ENCODE peak calls at places on chromosomes 6 and 20, in six cellular contexts. F is A549, I is K562, V is HepG2, N is GM12878, H is endothelial cell of umbilical vein. Q is an unnamed sample.

GRCh38 chr6:35955970-35956369 is 35.1 kb upstream of the SRPK1 start:
- DNase-seq in F (no peak), I (no peak), V (no peak), N (no peak), H (no peak), Q (peak; percentile 21)

GRCh38 chr20:20085071-20085470 is 32.7 kb downstream of the CFAP61 start:
- DNase-seq in F (no peak), I (no peak), V (no peak), N (no peak), H (no peak), Q (no peak)

GRCh38 chr6:159946912-159947311 is 22.0 kb upstream of the IGF2R start:
- DNase-seq in F (no peak), I (no peak), V (no peak), N (no peak), H (no peak), Q (no peak)

GRCh38 chr6:47484616-47485015 is 7.0 kb downstream of the CD2AP start:
- DNase-seq in F (no peak), I (no peak), V (no peak), N (no peak), H (no peak), Q (no peak)

GRCh38 chr20:61674688-61675087 is 391.0 kb downstream of the TAF4 start:
- DNase-seq in F (no peak), I (no peak), V (no peak), N (no peak), H (no peak), Q (no peak)

GRCh38 chr6:118710616-118711015 is 59.2 kb upstream of the CEP85L start:
- DNase-seq in F (no peak), I (no peak), V (no peak), N (no peak), H (no peak), Q (no peak)

GRCh38 chr6:150289454-150290071 is 79.2 kb upstream of the IYD start:
- DNase-seq in F (no peak), I (no peak), V (no peak), N (no peak), H (no peak), Q (no peak)

GRCh38 chr6:24930386-24930785 is 5.4 kb downstream of the RIPOR2 start:
- DNase-seq in F (no peak), I (no peak), V (no peak), N (no peak), H (peak; percentile 44), Q (no peak)

GRCh38 chr6:109526905-109527628 is 44.0 kb upstream of the ZBTB24 start:
- DNase-seq in F (peak; percentile 63), I (peak; percentile 62), V (peak; percentile 65), N (peak; percentile 28), H (peak; percentile 67), Q (peak; percentile 79)

GRCh38 chr6:170052991-170053821 is 237.7 kb downstream of the DLL1 start:
- DNase-seq in F (no peak), I (no peak), V (no peak), N (no peak), H (no peak), Q (no peak)

GRCh38 chr6:28896505-28897392 is 27.0 kb downstream of the TRIM27 start:
- DNase-seq in F (peak; percentile 74), I (peak; percentile 78), V (peak; percentile 89), N (no peak), H (peak; percentile 75), Q (peak; percentile 79)

GRCh38 chr6:123745877-123746276 is 57.8 kb upstream of the NKAIN2 start:
- DNase-seq in F (no peak), I (no peak), V (no peak), N (no peak), H (peak; percentile 3), Q (no peak)

GRCh38 chr20:53952528-53953096 is 117.8 kb downstream of the BCAS1 start:
- DNase-seq in F (no peak), I (no peak), V (no peak), N (no peak), H (no peak), Q (no peak)

GRCh38 chr6:90288404-90288803 is 8.2 kb downstream of the BACH2 start:
- DNase-seq in F (no peak), I (no peak), V (no peak), N (no peak), H (no peak), Q (peak; percentile 18)

GRCh38 chr6:17027441-17027840 is 74.4 kb upstream of the STMND1 start:
- DNase-seq in F (no peak), I (no peak), V (no peak), N (no peak), H (peak; percentile 66), Q (no peak)

GRCh38 chr6:16739329-16739801 is 21.9 kb downstream of the ATXN1 start:
- DNase-seq in F (no peak), I (no peak), V (peak; percentile 29), N (no peak), H (no peak), Q (no peak)

GRCh38 chr6:1082040-1082935 is 229.6 kb upstream of the FOXQ1 start:
- DNase-seq in F (no peak), I (no peak), V (no peak), N (no peak), H (peak; percentile 2), Q (peak; percentile 19)

GRCh38 chr20:16846011-16846410 is 97.9 kb downstream of the OTOR start:
- DNase-seq in F (no peak), I (no peak), V (no peak), N (no peak), H (no peak), Q (no peak)

GRCh38 chr6:170174124-170174770 is 116.6 kb downstream of the DLL1 start:
- DNase-seq in F (no peak), I (no peak), V (no peak), N (no peak), H (no peak), Q (no peak)

GRCh38 chr20:33679758-33680485 is 5.7 kb upstream of the NECAB3 start:
- DNase-seq in F (no peak), I (no peak), V (no peak), N (peak; percentile 47), H (no peak), Q (no peak)

GRCh38 chr6:137016366-137016765 is 28.4 kb downstream of the IL20RA start:
- DNase-seq in F (no peak), I (no peak), V (no peak), N (no peak), H (no peak), Q (no peak)

GRCh38 chr20:59525500-59526241 is 78.7 kb upstream of the PHACTR3 start:
- DNase-seq in F (peak; percentile 43), I (peak; percentile 62), V (peak; percentile 59), N (no peak), H (peak; percentile 52), Q (peak; percentile 56)

GRCh38 chr6:143333081-143333480 is 117.4 kb downstream of the ADAT2 start:
- DNase-seq in F (peak; percentile 10), I (no peak), V (no peak), N (no peak), H (no peak), Q (no peak)

GRCh38 chr6:109695468-109695867 is 4.4 kb downstream of the FIG4 start:
- DNase-seq in F (peak; percentile 24), I (no peak), V (peak; percentile 41), N (no peak), H (peak; percentile 26), Q (no peak)

GRCh38 chr6:1325471-1326309 is 13.8 kb downstream of the FOXQ1 start:
- DNase-seq in F (peak; percentile 93), I (no peak), V (peak; percentile 99), N (no peak), H (no peak), Q (peak; percentile 90)

GRCh38 chr6:164016056-164016455 is 601.5 kb downstream of the QKI start:
- DNase-seq in F (no peak), I (no peak), V (no peak), N (no peak), H (no peak), Q (no peak)

GRCh38 chr6:164014716-164015484 is 600.4 kb downstream of the QKI start:
- DNase-seq in F (no peak), I (no peak), V (no peak), N (no peak), H (no peak), Q (no peak)

GRCh38 chr6:164010446-164011071 is 596.0 kb downstream of the QKI start:
- DNase-seq in F (no peak), I (no peak), V (no peak), N (no peak), H (no peak), Q (no peak)

GRCh38 chr6:164018127-164018526 is 603.6 kb downstream of the QKI start:
- DNase-seq in F (no peak), I (no peak), V (no peak), N (no peak), H (no peak), Q (no peak)

DNA sequence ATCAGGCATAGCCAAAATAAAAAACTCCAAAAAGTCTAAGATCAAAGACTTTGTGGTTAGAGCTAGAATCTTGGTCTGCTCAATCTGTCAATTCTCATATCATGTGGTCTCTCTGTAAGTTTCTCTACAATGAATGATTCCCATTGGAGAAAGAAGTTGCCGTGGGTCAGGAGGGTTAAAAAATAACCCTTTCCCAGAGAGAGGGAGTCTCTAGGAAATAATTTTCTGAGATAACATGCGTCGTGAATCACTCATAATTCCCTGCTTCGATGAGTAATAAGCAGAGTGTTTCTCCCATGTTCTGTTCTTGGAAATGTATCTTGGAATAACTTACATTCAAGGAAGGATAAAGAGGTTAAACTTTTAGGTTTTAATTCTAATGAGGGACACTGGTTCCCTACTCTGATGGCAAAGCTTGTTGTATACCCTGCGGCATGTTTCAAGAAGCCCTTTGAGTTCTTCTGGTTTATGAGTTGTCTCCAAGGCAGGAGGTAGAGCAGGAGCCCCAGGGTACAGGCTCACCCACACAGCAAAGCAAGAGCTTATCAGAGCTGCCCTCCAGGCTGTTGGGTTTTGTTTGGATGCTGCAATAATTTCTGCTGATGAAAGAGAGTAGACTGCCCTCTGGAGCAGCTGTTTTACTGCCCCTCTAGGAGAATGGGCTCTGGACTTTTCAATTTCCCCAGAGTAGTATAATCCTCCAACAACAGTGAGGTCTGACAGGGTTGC is 599.1 kb downstream of the QKI start:
- DNase-seq in F (no peak), I (no peak), V (no peak), N (no peak), H (no peak), Q (no peak)
- TF ChIP-seq MAX in F (no peak), I (no peak), V (no peak), N (no peak), H (no peak), Q (no peak)

GRCh38 chr6:41428402-41428994 is 93.1 kb downstream of the NCR2 start:
- DNase-seq in F (no peak), I (no peak), V (no peak), N (no peak), H (peak; percentile 22), Q (peak; percentile 43)
- TF ChIP-seq MYC in F (no peak), I (no peak), V (no peak), N (no peak), H (no peak), Q (no peak)

DNA sequence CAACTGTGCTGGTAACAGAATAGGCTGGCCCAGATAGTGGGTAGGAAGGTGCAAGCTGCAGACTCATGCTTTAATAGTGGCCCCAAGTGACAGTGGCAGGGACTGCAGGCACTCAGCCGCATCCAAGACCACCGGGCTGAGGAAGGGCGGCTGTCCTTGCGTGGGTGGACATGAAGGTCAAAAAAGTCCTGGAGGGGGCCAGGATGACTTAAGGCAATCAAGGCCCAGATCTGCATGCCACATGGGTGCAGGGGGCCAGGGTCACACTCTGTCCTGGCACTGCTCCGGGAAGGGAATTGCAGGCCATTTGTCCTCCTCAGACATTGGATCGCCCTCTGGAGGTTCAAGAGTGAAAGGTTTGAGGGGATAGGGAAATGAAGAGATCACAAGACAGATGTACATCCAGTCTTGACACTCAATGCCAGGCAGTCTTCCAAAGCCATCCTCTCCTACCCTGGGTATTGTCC is 10.4 kb upstream of the VNN2 start:
- DNase-seq in F (peak; percentile 52), I (peak; percentile 64), V (peak; percentile 55), N (no peak), H (peak; percentile 32), Q (peak; percentile 58)
- TF ChIP-seq MAX in F (no peak), I (no peak), V (peak; percentile 15), N (no peak), H (no peak), Q (no peak)

GRCh38 chr6:39338406-39338805 is 15.9 kb upstream of the KCNK16 start:
- DNase-seq in F (no peak), I (no peak), V (no peak), N (no peak), H (no peak), Q (no peak)
- TF ChIP-seq MYC in F (no peak), I (no peak), V (no peak), N (no peak), H (no peak), Q (no peak)

Q was measured in NB4.